ENCODE peak calls at places on chromosomes 7 and 10, in six cellular contexts. One of them, this sample, is unnamed.

GRCh38 chr10:74822583-74823089 is 3.8 kb upstream of the KAT6B start:
- DNase-seq in astrocyte of the spinal cord: no peak
- DNase-seq in kidney epithelial cell: no peak
- DNase-seq in PC-9: no peak
- DNase-seq in left lung: no peak
- DNase-seq in AG10803: peak
- DNase-seq in this sample: peak

GRCh38 chr7:932651-932975 is 21.9 kb downstream of the ADAP1 start:
- DNase-seq in AG10803: no peak
- DNase-seq in astrocyte of the spinal cord: no peak
- DNase-seq in PC-9: no peak
- DNase-seq in kidney epithelial cell: no peak
- DNase-seq in left lung: no peak
- DNase-seq in this sample: no peak

GRCh38 chr7:137606061-137606674 is 240.6 kb downstream of the DGKI start:
- DNase-seq in astrocyte of the spinal cord: peak
- DNase-seq in AG10803: peak
- DNase-seq in kidney epithelial cell: peak
- DNase-seq in PC-9: peak
- DNase-seq in left lung: no peak
- DNase-seq in this sample: peak

GRCh38 chr7:108653526-108653925 is 83.9 kb downstream of the DNAJB9 start:
- DNase-seq in PC-9: no peak
- DNase-seq in left lung: no peak
- DNase-seq in kidney epithelial cell: no peak
- DNase-seq in AG10803: no peak
- DNase-seq in astrocyte of the spinal cord: no peak
- DNase-seq in this sample: peak

GRCh38 chr7:50056131-50056530 is 36.9 kb downstream of the ZPBP start:
- DNase-seq in left lung: no peak
- DNase-seq in astrocyte of the spinal cord: no peak
- DNase-seq in kidney epithelial cell: no peak
- DNase-seq in PC-9: no peak
- DNase-seq in AG10803: no peak
- DNase-seq in this sample: no peak

GRCh38 chr10:78764846-78765430 is 303.8 kb upstream of the ZMIZ1 start:
- DNase-seq in PC-9: no peak
- DNase-seq in kidney epithelial cell: no peak
- DNase-seq in AG10803: no peak
- DNase-seq in astrocyte of the spinal cord: no peak
- DNase-seq in left lung: no peak
- DNase-seq in this sample: no peak

GRCh38 chr7:150978136-150978789 is at the start of gene KCNH2:
- DNase-seq in astrocyte of the spinal cord: no peak
- DNase-seq in left lung: no peak
- DNase-seq in kidney epithelial cell: no peak
- DNase-seq in PC-9: no peak
- DNase-seq in AG10803: no peak
- DNase-seq in this sample: no peak

GRCh38 chr10:132875435-132875834 is 66.9 kb downstream of the CFAP46 start:
- DNase-seq in AG10803: no peak
- DNase-seq in astrocyte of the spinal cord: no peak
- DNase-seq in PC-9: no peak
- DNase-seq in kidney epithelial cell: no peak
- DNase-seq in left lung: peak
- DNase-seq in this sample: no peak

GRCh38 chr7:157738064-157738460 is 401.3 kb downstream of the DNAJB6 start:
- DNase-seq in left lung: no peak
- DNase-seq in astrocyte of the spinal cord: no peak
- DNase-seq in PC-9: no peak
- DNase-seq in kidney epithelial cell: no peak
- DNase-seq in AG10803: no peak
- DNase-seq in this sample: no peak

GRCh38 chr10:63866747-63867140 is 345.5 kb downstream of the REEP3 start:
- DNase-seq in AG10803: no peak
- DNase-seq in PC-9: no peak
- DNase-seq in astrocyte of the spinal cord: no peak
- DNase-seq in left lung: no peak
- DNase-seq in kidney epithelial cell: no peak
- DNase-seq in this sample: peak

GRCh38 chr10:104142081-104142480 is 20.1 kb downstream of the SFR1 start:
- DNase-seq in PC-9: no peak
- DNase-seq in astrocyte of the spinal cord: no peak
- DNase-seq in left lung: no peak
- DNase-seq in AG10803: no peak
- DNase-seq in kidney epithelial cell: no peak
- DNase-seq in this sample: no peak

GRCh38 chr7:56063882-56064625 is at the start of gene SUMF2:
- DNase-seq in astrocyte of the spinal cord: peak
- DNase-seq in left lung: peak
- DNase-seq in kidney epithelial cell: no peak
- DNase-seq in PC-9: peak
- DNase-seq in AG10803: peak
- DNase-seq in this sample: peak

GRCh38 chr10:28768227-28768626 is 90.9 kb downstream of the BAMBI start:
- DNase-seq in PC-9: no peak
- DNase-seq in AG10803: no peak
- DNase-seq in left lung: no peak
- DNase-seq in astrocyte of the spinal cord: no peak
- DNase-seq in kidney epithelial cell: no peak
- DNase-seq in this sample: no peak

GRCh38 chr7:87599336-87599735 is 1.3 kb downstream of the ABCB1 start:
- DNase-seq in PC-9: no peak
- DNase-seq in AG10803: no peak
- DNase-seq in astrocyte of the spinal cord: no peak
- DNase-seq in left lung: no peak
- DNase-seq in kidney epithelial cell: no peak
- DNase-seq in this sample: no peak

GRCh38 chr7:123748171-123748733 is 551 bp downstream of the WASL start:
- DNase-seq in AG10803: peak
- DNase-seq in kidney epithelial cell: no peak
- DNase-seq in PC-9: no peak
- DNase-seq in left lung: peak
- DNase-seq in astrocyte of the spinal cord: peak
- DNase-seq in this sample: peak

GRCh38 chr10:42836771-42837468 is 54.3 kb downstream of the BMS1 start:
- DNase-seq in AG10803: peak
- DNase-seq in left lung: no peak
- DNase-seq in astrocyte of the spinal cord: peak
- DNase-seq in kidney epithelial cell: no peak
- DNase-seq in PC-9: no peak
- DNase-seq in this sample: peak

GRCh38 chr7:117202511-117202910 is 120.3 kb downstream of the WNT2 start:
- DNase-seq in astrocyte of the spinal cord: no peak
- DNase-seq in AG10803: peak
- DNase-seq in kidney epithelial cell: no peak
- DNase-seq in PC-9: no peak
- DNase-seq in left lung: no peak
- DNase-seq in this sample: peak

GRCh38 chr10:78328592-78329404 is 295.1 kb downstream of the RPS24 start:
- DNase-seq in PC-9: no peak
- DNase-seq in kidney epithelial cell: no peak
- DNase-seq in astrocyte of the spinal cord: no peak
- DNase-seq in AG10803: no peak
- DNase-seq in left lung: no peak
- DNase-seq in this sample: no peak

GRCh38 chr10:85124592-85124991 is 796.2 kb downstream of the CCSER2 start:
- DNase-seq in PC-9: no peak
- DNase-seq in kidney epithelial cell: no peak
- DNase-seq in left lung: peak
- DNase-seq in AG10803: no peak
- DNase-seq in astrocyte of the spinal cord: no peak
- DNase-seq in this sample: peak

GRCh38 chr7:41979834-41980307 is 257.1 kb downstream of the GLI3 start:
- DNase-seq in AG10803: peak
- DNase-seq in kidney epithelial cell: no peak
- DNase-seq in astrocyte of the spinal cord: peak
- DNase-seq in PC-9: no peak
- DNase-seq in left lung: no peak
- DNase-seq in this sample: peak

GRCh38 chr10:69630651-69631400 is 779 bp downstream of the FAM241B start:
- DNase-seq in kidney epithelial cell: no peak
- DNase-seq in AG10803: no peak
- DNase-seq in astrocyte of the spinal cord: no peak
- DNase-seq in PC-9: no peak
- DNase-seq in left lung: no peak
- DNase-seq in this sample: no peak
- H3K4me3 ChIP-seq in kidney epithelial cell: peak
- H3K4me3 ChIP-seq in AG10803: no peak
- H3K4me3 ChIP-seq in astrocyte of the spinal cord: peak
- H3K4me3 ChIP-seq in PC-9: peak
- H3K4me3 ChIP-seq in left lung: peak
- H3K4me3 ChIP-seq in this sample: peak

GRCh38 chr10:110498087-110498981 is 627 bp downstream of the DUSP5 start:
- DNase-seq in left lung: peak
- DNase-seq in astrocyte of the spinal cord: peak
- DNase-seq in AG10803: peak
- DNase-seq in kidney epithelial cell: no peak
- DNase-seq in PC-9: no peak
- DNase-seq in this sample: peak

GRCh38 chr10:110500515-110500905 is 2.8 kb downstream of the DUSP5 start:
- DNase-seq in left lung: no peak
- DNase-seq in PC-9: peak
- DNase-seq in kidney epithelial cell: no peak
- DNase-seq in AG10803: peak
- DNase-seq in astrocyte of the spinal cord: peak
- DNase-seq in this sample: peak

GRCh38 chr10:110497438-110498086 is at the start of gene DUSP5:
- DNase-seq in AG10803: peak
- DNase-seq in astrocyte of the spinal cord: peak
- DNase-seq in left lung: peak
- DNase-seq in PC-9: peak
- DNase-seq in kidney epithelial cell: peak
- DNase-seq in this sample: peak

GRCh38 chr10:110499796-110500514 is 2.2 kb downstream of the DUSP5 start:
- DNase-seq in left lung: no peak
- DNase-seq in astrocyte of the spinal cord: no peak
- DNase-seq in PC-9: no peak
- DNase-seq in AG10803: peak
- DNase-seq in kidney epithelial cell: no peak
- DNase-seq in this sample: no peak

GRCh38 chr10:110498982-110499795 is 1.5 kb downstream of the DUSP5 start:
- DNase-seq in PC-9: peak
- DNase-seq in AG10803: peak
- DNase-seq in left lung: no peak
- DNase-seq in kidney epithelial cell: no peak
- DNase-seq in astrocyte of the spinal cord: peak
- DNase-seq in this sample: peak
- TF ChIP-seq CTCF in PC-9: no peak
- TF ChIP-seq CTCF in AG10803: peak
- TF ChIP-seq CTCF in left lung: no peak
- TF ChIP-seq CTCF in kidney epithelial cell: peak
- TF ChIP-seq CTCF in astrocyte of the spinal cord: peak
- TF ChIP-seq CTCF in this sample: peak

GRCh38 chr7:100476903-100477870 is 1.8 kb downstream of the TSC22D4 start:
- DNase-seq in kidney epithelial cell: no peak
- DNase-seq in astrocyte of the spinal cord: no peak
- DNase-seq in left lung: no peak
- DNase-seq in PC-9: no peak
- DNase-seq in AG10803: no peak
- DNase-seq in this sample: peak

GRCh38 chr7:100478966-100479660 is at the start of gene TSC22D4:
- DNase-seq in AG10803: peak
- DNase-seq in left lung: peak
- DNase-seq in PC-9: peak
- DNase-seq in astrocyte of the spinal cord: peak
- DNase-seq in kidney epithelial cell: peak
- DNase-seq in this sample: peak

GRCh38 chr7:100475549-100475948 is 3.5 kb downstream of the TSC22D4 start:
- DNase-seq in PC-9: no peak
- DNase-seq in kidney epithelial cell: no peak
- DNase-seq in AG10803: no peak
- DNase-seq in left lung: no peak
- DNase-seq in astrocyte of the spinal cord: no peak
- DNase-seq in this sample: no peak

GRCh38 chr7:100477871-100478248 is 1.2 kb downstream of the TSC22D4 start:
- DNase-seq in kidney epithelial cell: no peak
- DNase-seq in PC-9: no peak
- DNase-seq in astrocyte of the spinal cord: peak
- DNase-seq in left lung: no peak
- DNase-seq in AG10803: no peak
- DNase-seq in this sample: no peak

DNA sequence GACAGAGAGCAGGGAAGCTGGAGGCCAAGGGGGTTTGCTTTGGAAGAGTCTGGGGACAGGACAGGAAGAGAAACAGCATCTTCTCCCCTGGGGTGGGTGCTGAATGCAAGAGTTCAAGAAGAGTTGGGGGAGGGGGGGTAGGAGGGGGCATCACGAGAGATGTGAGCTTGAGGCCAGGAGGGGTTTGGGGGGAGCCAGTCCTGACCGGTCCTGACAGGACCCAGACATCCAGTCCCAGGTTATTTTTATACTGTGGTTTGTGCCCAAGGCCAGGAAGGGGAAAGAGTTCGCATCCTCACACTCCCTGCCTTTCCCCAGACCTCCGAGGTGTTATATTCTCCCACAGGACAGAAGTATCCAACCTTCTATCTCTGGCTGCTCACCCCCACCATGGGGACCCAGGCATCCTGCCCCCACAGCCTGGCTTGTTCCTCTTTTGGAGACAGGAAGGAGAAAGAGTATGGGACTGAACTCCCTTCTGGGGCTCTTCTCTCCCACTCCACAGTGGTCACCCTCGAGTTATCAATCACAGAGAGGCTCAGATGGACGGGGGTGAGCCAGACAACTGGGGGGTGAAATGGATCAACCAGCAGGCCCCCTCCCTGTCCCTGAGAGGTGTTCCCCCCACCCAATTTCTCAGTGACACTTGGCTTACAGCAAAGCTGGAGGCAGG is 2.8 kb downstream of the TSC22D4 start:
- DNase-seq in kidney epithelial cell: no peak
- DNase-seq in PC-9: no peak
- DNase-seq in astrocyte of the spinal cord: no peak
- DNase-seq in AG10803: no peak
- DNase-seq in left lung: no peak
- DNase-seq in this sample: no peak
- H3K4me3 ChIP-seq in kidney epithelial cell: no peak
- H3K4me3 ChIP-seq in PC-9: no peak
- H3K4me3 ChIP-seq in astrocyte of the spinal cord: peak
- H3K4me3 ChIP-seq in AG10803: peak
- H3K4me3 ChIP-seq in left lung: peak
- H3K4me3 ChIP-seq in this sample: peak

GRCh38 chr7:139916717-139917395 is 87.8 kb downstream of the TBXAS1 start:
- DNase-seq in left lung: no peak
- DNase-seq in PC-9: no peak
- DNase-seq in kidney epithelial cell: no peak
- DNase-seq in astrocyte of the spinal cord: no peak
- DNase-seq in AG10803: no peak
- DNase-seq in this sample: no peak

GRCh38 chr7:139914861-139915300 is 85.8 kb downstream of the TBXAS1 start:
- DNase-seq in kidney epithelial cell: no peak
- DNase-seq in left lung: no peak
- DNase-seq in AG10803: no peak
- DNase-seq in astrocyte of the spinal cord: no peak
- DNase-seq in PC-9: no peak
- DNase-seq in this sample: no peak

GRCh38 chr7:139915301-139915863 is 86.3 kb downstream of the TBXAS1 start:
- DNase-seq in PC-9: no peak
- DNase-seq in astrocyte of the spinal cord: peak
- DNase-seq in kidney epithelial cell: no peak
- DNase-seq in AG10803: peak
- DNase-seq in left lung: no peak
- DNase-seq in this sample: peak

GRCh38 chr7:139915864-139916716 is 87.0 kb downstream of the TBXAS1 start:
- DNase-seq in kidney epithelial cell: peak
- DNase-seq in PC-9: peak
- DNase-seq in astrocyte of the spinal cord: peak
- DNase-seq in left lung: peak
- DNase-seq in AG10803: peak
- DNase-seq in this sample: peak

GRCh38 chr7:139918488-139918887 is 89.4 kb downstream of the TBXAS1 start:
- DNase-seq in left lung: no peak
- DNase-seq in AG10803: no peak
- DNase-seq in astrocyte of the spinal cord: no peak
- DNase-seq in kidney epithelial cell: no peak
- DNase-seq in PC-9: no peak
- DNase-seq in this sample: no peak
- TF ChIP-seq CTCF in left lung: no peak
- TF ChIP-seq CTCF in AG10803: no peak
- TF ChIP-seq CTCF in astrocyte of the spinal cord: peak
- TF ChIP-seq CTCF in kidney epithelial cell: no peak
- TF ChIP-seq CTCF in PC-9: no peak
- TF ChIP-seq CTCF in this sample: no peak